ENCODE peak calls at places on chromosomes 1 and 21, in six cellular contexts. R is neural progenitor cell, Y is neuronal stem cell, K is H9, C is K562, Q is IMR-90. I is an unnamed sample.
A peak's percentile ranks its signal among the peaks of the same experiment; 100 is the strongest.

GRCh38 chr1:156496211-156496761 is 4.3 kb downstream of the MEF2D start:
- DNase-seq in C (no peak), R (no peak), Q (peak; percentile 28), Y (no peak), K (no peak), I (no peak)

GRCh38 chr1:33007190-33008050 is 29.3 kb downstream of the AK2 start:
- DNase-seq in Q (peak; percentile 94), K (no peak), Y (no peak), C (peak; percentile 38), R (peak; percentile 44), I (no peak)

GRCh38 chr1:151989131-151989868 is 4.4 kb downstream of the S100A10 start:
- DNase-seq in K (no peak), Y (no peak), R (no peak), Q (peak; percentile 83), C (no peak), I (no peak)

GRCh38 chr1:6440198-6441126 is 15.9 kb downstream of the ESPN start:
- DNase-seq in K (peak; percentile 85), C (peak; percentile 96), R (peak; percentile 84), Y (no peak), Q (peak; percentile 22), I (no peak)

GRCh38 chr1:233459968-233460367 is 132.4 kb downstream of the MAP3K21 start:
- DNase-seq in R (peak; percentile 28), C (no peak), Q (no peak), K (no peak), Y (no peak), I (no peak)

GRCh38 chr21:34603710-34604057 is 11.2 kb downstream of the RCAN1 start:
- DNase-seq in K (no peak), R (no peak), Q (no peak), Y (no peak), C (no peak), I (no peak)

GRCh38 chr1:89277725-89278124 is 5.1 kb upstream of the GBP5 start:
- DNase-seq in K (no peak), Q (no peak), Y (no peak), R (no peak), C (no peak), I (no peak)

GRCh38 chr1:70503358-70503757 is 92.3 kb downstream of the CTH start:
- DNase-seq in R (no peak), K (no peak), Y (no peak), Q (peak; percentile 39), C (no peak), I (no peak)

GRCh38 chr1:147618077-147618569 is 52.2 kb downstream of the ACP6 start:
- DNase-seq in Q (peak; percentile 24), C (no peak), R (no peak), Y (no peak), K (no peak), I (peak; percentile 87)

GRCh38 chr1:62045579-62045978 is 149.1 kb upstream of the L1TD1 start:
- DNase-seq in R (no peak), K (no peak), Q (no peak), C (peak; percentile 16), Y (no peak), I (no peak)

GRCh38 chr21:38402291-38402690 is 96.0 kb downstream of the ERG start:
- DNase-seq in C (no peak), K (no peak), Y (no peak), R (no peak), Q (no peak), I (no peak)

GRCh38 chr1:110118636-110119396 is 6.6 kb downstream of the UBL4B start:
- DNase-seq in R (no peak), Q (peak; percentile 52), Y (no peak), K (no peak), C (no peak), I (no peak)

GRCh38 chr21:23016617-23017016 is 2018.4 kb downstream of the NCAM2 start:
- DNase-seq in C (no peak), R (peak; percentile 57), Y (no peak), Q (no peak), K (peak; percentile 45), I (peak; percentile 23)

GRCh38 chr21:14690886-14691285 is 144.8 kb upstream of the SAMSN1 start:
- DNase-seq in Y (no peak), C (no peak), R (no peak), K (no peak), Q (no peak), I (no peak)

GRCh38 chr1:62436039-62436465 is 797 bp upstream of the USP1 start:
- DNase-seq in C (no peak), R (no peak), Q (no peak), K (no peak), Y (no peak), I (no peak)

GRCh38 chr1:172585348-172585747 is 52.4 kb downstream of the SUCO start:
- DNase-seq in Y (no peak), C (no peak), R (no peak), Q (peak; percentile 46), K (no peak), I (no peak)

GRCh38 chr1:61851849-61852692 is 109.8 kb downstream of the PATJ start:
- DNase-seq in Y (peak; percentile 51), R (peak; percentile 73), Q (peak; percentile 79), C (peak; percentile 32), K (no peak), I (no peak)

GRCh38 chr1:109819906-109820305 is 56.2 kb upstream of the EPS8L3 start:
- DNase-seq in C (no peak), Q (no peak), Y (no peak), R (no peak), K (peak; percentile 9), I (no peak)

GRCh38 chr1:150895618-150896017 is 8.7 kb downstream of the CTXND2 start:
- DNase-seq in Y (no peak), R (no peak), Q (peak; percentile 49), K (no peak), C (no peak), I (no peak)

GRCh38 chr1:199089393-199090122 is 450.7 kb downstream of the PTPRC start:
- DNase-seq in Q (peak; percentile 15), C (no peak), Y (no peak), K (no peak), R (no peak), I (peak; percentile 73)

GRCh38 chr1:180778782-180779398 is 133.8 kb upstream of the KIAA1614 start:
- DNase-seq in C (peak; percentile 33), Y (no peak), K (peak; percentile 33), R (peak; percentile 7), Q (no peak), I (peak; percentile 11)

GRCh38 chr1:165717918-165718515 is 19.7 kb upstream of the ALDH9A1 start:
- DNase-seq in Q (peak; percentile 71), K (peak; percentile 56), R (peak; percentile 66), C (peak; percentile 49), Y (peak; percentile 18), I (peak; percentile 69)

GRCh38 chr1:222665964-222666363 is 46.3 kb downstream of the AIDA start:
- DNase-seq in R (no peak), Q (peak; percentile 52), Y (no peak), C (no peak), K (no peak), I (no peak)

GRCh38 chr1:166839600-166840308 is 479 bp downstream of the POGK start:
- DNase-seq in R (peak; percentile 68), Y (peak; percentile 26), Q (peak; percentile 19), K (peak; percentile 66), C (no peak), I (peak; percentile 70)

GRCh38 chr1:25556791-25557476 is 13.5 kb downstream of the LDLRAP1 start:
- DNase-seq in R (no peak), Y (no peak), C (no peak), K (no peak), Q (peak; percentile 41), I (peak; percentile 26)

GRCh38 chr1:67710417-67710816 is 25.4 kb downstream of the GADD45A start:
- DNase-seq in Q (peak; percentile 84), Y (no peak), R (no peak), K (no peak), C (no peak), I (no peak)

GRCh38 chr21:34930971-34931370 is 118.1 kb downstream of the RUNX1 start:
- DNase-seq in C (no peak), R (no peak), Y (no peak), K (no peak), Q (peak; percentile 54), I (no peak)

GRCh38 chr1:213340593-213340992 is 289.6 kb downstream of the RPS6KC1 start:
- DNase-seq in Q (no peak), Y (no peak), C (no peak), R (no peak), K (no peak), I (no peak)

GRCh38 chr1:74504125-74505065 is 8.0 kb downstream of the LRRC53 start:
- DNase-seq in Y (peak; percentile 66), K (peak; percentile 74), R (peak; percentile 78), C (peak; percentile 8), Q (peak; percentile 50), I (peak; percentile 61)

GRCh38 chr1:208475449-208475848 is 231.3 kb upstream of the PLXNA2 start:
- DNase-seq in C (no peak), K (no peak), Q (peak; percentile 2), R (no peak), Y (no peak), I (no peak)

GRCh38 chr1:35243681-35244080 is 24.8 kb upstream of the ZMYM4 start:
- DNase-seq in Q (no peak), K (no peak), C (no peak), R (no peak), Y (no peak), I (no peak)

GRCh38 chr1:164664127-164664526 is 105.1 kb downstream of the PBX1 start:
- DNase-seq in K (no peak), R (no peak), C (no peak), Q (no peak), Y (no peak), I (no peak)

GRCh38 chr1:164660415-164661174 is 101.6 kb downstream of the PBX1 start:
- DNase-seq in Y (no peak), K (no peak), C (no peak), R (no peak), Q (peak; percentile 67), I (peak; percentile 36)

GRCh38 chr1:164662955-164663354 is 104.0 kb downstream of the PBX1 start:
- DNase-seq in C (no peak), Y (no peak), Q (no peak), R (no peak), K (no peak), I (no peak)

GRCh38 chr1:164662462-164662861 is 103.5 kb downstream of the PBX1 start:
- DNase-seq in C (no peak), K (no peak), Q (no peak), Y (no peak), R (peak; percentile 20), I (no peak)

GRCh38 chr1:164659621-164660414 is 100.8 kb downstream of the PBX1 start:
- DNase-seq in Q (no peak), C (no peak), Y (no peak), R (no peak), K (peak; percentile 51), I (no peak)
- H3K4me2 ChIP-seq in Q (no peak overlapping the region), C (no peak overlapping the region), Y (no peak overlapping the region), R (no peak overlapping the region), K (no peak overlapping the region), I (no peak overlapping the region)

GRCh38 chr1:235697517-235697916 is 47.9 kb upstream of the GNG4 start:
- DNase-seq in Y (no peak), C (no peak), Q (peak; percentile 11), R (no peak), K (no peak), I (no peak)
- H3K4me2 ChIP-seq in Y (no peak overlapping the region), C (no peak overlapping the region), Q (no peak overlapping the region), R (no peak overlapping the region), K (no peak overlapping the region), I (no peak overlapping the region)

GRCh38 chr1:2379733-2380404 is 11.5 kb downstream of the MORN1 start:
- DNase-seq in Y (no peak), K (no peak), R (no peak), Q (no peak), C (no peak), I (no peak)
- H3K4me2 ChIP-seq in Y (no peak overlapping the region), K (no peak overlapping the region), R (no peak overlapping the region), Q (no peak overlapping the region), C (no peak overlapping the region), I (no peak overlapping the region)

GRCh38 chr1:204992940-204993339 is 50.1 kb upstream of the CNTN2 start:
- DNase-seq in C (no peak), Q (no peak), Y (no peak), R (no peak), K (no peak), I (no peak)
- H3K4me2 ChIP-seq in C (no peak overlapping the region), Q (no peak overlapping the region), Y (no peak overlapping the region), R (no peak overlapping the region), K (no peak overlapping the region), I (no peak overlapping the region)

I was measured in DND-41.